ENCODE peak calls at places on chromosomes 4 and X, in ten cellular contexts. W is activated T-cell treated with anti-CD3 and anti-CD28 coated beads, Interleukin-2, amount 50 U/mL, for 72 hours; Y is mammary epithelial cell; D is effector memory CD4-positive, alpha-beta T cell; N is left lung; Q is left kidney; V is GM04503; J is brain microvascular endothelial cell; T is BE2C; I is neural crest cell. R is an unnamed sample.
A peak's percentile ranks its signal among the peaks of the same experiment; 100 is the strongest.

GRCh38 chr4:168558587-168558986 is 61.7 kb downstream of the PALLD start:
- DNase-seq in W (no peak), Y (no peak), D (no peak), N (no peak), Q (no peak), V (no peak), J (peak; percentile 28), T (no peak), I (no peak), R (no peak)

GRCh38 chrX:47707031-47707780 is 48.2 kb upstream of the UXT start:
- DNase-seq in W (no peak), Y (no peak), D (no peak), N (no peak), Q (peak; percentile 52), V (no peak), J (peak; percentile 5), T (no peak), I (no peak), R (no peak)

GRCh38 chr4:174437324-174437723 is 85.0 kb downstream of the HPGD start:
- DNase-seq in W (no peak), Y (peak; percentile 89), D (no peak), N (no peak), Q (no peak), V (peak; percentile 50), J (peak; percentile 47), T (no peak), I (no peak), R (no peak)

GRCh38 chrX:153780678-153781427 is at the start of gene SRPK3:
- DNase-seq in W (no peak), Y (no peak), D (no peak), N (no peak), Q (peak; percentile 74), V (no peak), J (no peak), T (peak; percentile 39), I (no peak), R (no peak)

GRCh38 chrX:106037835-106038473 is 573 bp downstream of the SERPINA7 start:
- DNase-seq in W (no peak), Y (no peak), D (no peak), N (no peak), Q (no peak), V (no peak), J (no peak), T (no peak), I (no peak), R (no peak)

GRCh38 chrX:56763556-56764152 is 34.6 kb downstream of the NBDY start:
- DNase-seq in W (peak; percentile 79), Y (peak; percentile 71), D (peak; percentile 70), N (no peak), Q (no peak), V (no peak), J (peak; percentile 16), T (no peak), I (no peak), R (peak; percentile 81)

GRCh38 chr4:76562161-76562560 is 127.1 kb downstream of the SHROOM3 start:
- DNase-seq in W (no peak), Y (peak; percentile 38), D (no peak), N (no peak), Q (peak; percentile 46), V (no peak), J (peak; percentile 68), T (no peak), I (no peak), R (no peak)

GRCh38 chr4:153676984-153677383 is 7.1 kb upstream of the TLR2 start:
- DNase-seq in W (no peak), Y (peak; percentile 97), D (no peak), N (no peak), Q (no peak), V (peak; percentile 37), J (peak; percentile 88), T (no peak), I (no peak), R (no peak)

GRCh38 chr4:1500966-1501753 is 94.9 kb upstream of the NKX1-1 start:
- DNase-seq in W (no peak), Y (no peak), D (no peak), N (peak; percentile 51), Q (no peak), V (no peak), J (no peak), T (no peak), I (no peak), R (no peak)

GRCh38 chr4:70632028-70632427 is 3.5 kb downstream of the ENAM start:
- DNase-seq in W (no peak), Y (peak; percentile 35), D (no peak), N (no peak), Q (no peak), V (no peak), J (no peak), T (no peak), I (no peak), R (no peak)

GRCh38 chr4:1208970-1209704 is 36.8 kb upstream of the SPON2 start:
- DNase-seq in W (no peak), Y (no peak), D (no peak), N (peak; percentile 67), Q (peak; percentile 51), V (no peak), J (no peak), T (peak; percentile 7), I (no peak), R (no peak)

GRCh38 chrX:153903238-153903980 is 1.1 kb upstream of the AVPR2 start:
- DNase-seq in W (no peak), Y (no peak), D (no peak), N (peak; percentile 71), Q (no peak), V (no peak), J (no peak), T (no peak), I (no peak), R (no peak)

GRCh38 chr4:139814285-139815015 is 148.8 kb downstream of the MGST2 start:
- DNase-seq in W (no peak), Y (peak; percentile 33), D (no peak), N (no peak), Q (peak; percentile 56), V (no peak), J (no peak), T (peak; percentile 37), I (no peak), R (no peak)

GRCh38 chr4:8343051-8343966 is 73.8 kb downstream of the HTRA3 start:
- DNase-seq in W (no peak), Y (no peak), D (no peak), N (peak; percentile 78), Q (no peak), V (no peak), J (no peak), T (no peak), I (no peak), R (no peak)

GRCh38 chrX:130013661-130014060 is 31.2 kb downstream of the BCORL1 start:
- DNase-seq in W (no peak), Y (no peak), D (no peak), N (no peak), Q (no peak), V (no peak), J (no peak), T (no peak), I (no peak), R (no peak)

GRCh38 chrX:104420907-104421306 is 145.1 kb upstream of the IL1RAPL2 start:
- DNase-seq in W (no peak), Y (no peak), D (no peak), N (no peak), Q (no peak), V (no peak), J (no peak), T (no peak), I (no peak), R (no peak)

GRCh38 chr4:100555791-100556190 is 38.0 kb upstream of the EMCN start:
- DNase-seq in W (no peak), Y (no peak), D (no peak), N (no peak), Q (peak; percentile 19), V (peak; percentile 30), J (no peak), T (no peak), I (no peak), R (no peak)

GRCh38 chrX:111270339-111270738 is at the start of gene CAPN6:
- DNase-seq in W (no peak), Y (peak; percentile 55), D (no peak), N (no peak), Q (peak; percentile 72), V (no peak), J (no peak), T (no peak), I (no peak), R (no peak)

GRCh38 chr4:961651-962230 is 11.6 kb downstream of the DGKQ start:
- DNase-seq in W (no peak), Y (no peak), D (no peak), N (peak; percentile 73), Q (no peak), V (no peak), J (no peak), T (no peak), I (no peak), R (no peak)

GRCh38 chrX:150146271-150146888 is 208.1 kb upstream of the EOLA2 start:
- DNase-seq in W (peak; percentile 5), Y (no peak), D (no peak), N (no peak), Q (no peak), V (no peak), J (no peak), T (no peak), I (no peak), R (no peak)

GRCh38 chr4:7782783-7783182 is 156.9 kb downstream of the AFAP1 start:
- DNase-seq in W (no peak), Y (no peak), D (no peak), N (no peak), Q (no peak), V (no peak), J (no peak), T (no peak), I (no peak), R (no peak)

GRCh38 chrX:153764786-153765137 is 713 bp downstream of the PLXNB3 start:
- DNase-seq in W (no peak), Y (no peak), D (no peak), N (peak; percentile 37), Q (no peak), V (no peak), J (no peak), T (no peak), I (no peak), R (no peak)

GRCh38 chr4:1872918-1873269 is 1.7 kb downstream of the NSD2 start:
- DNase-seq in W (peak; percentile 56), Y (peak; percentile 60), D (no peak), N (no peak), Q (no peak), V (no peak), J (peak; percentile 26), T (no peak), I (no peak), R (peak; percentile 87)

R was measured in T-helper 2 cell.